ENCODE peak calls at places on chromosome 2, in eight cellular contexts. G is IMR-90; C is upper lobe of left lung; M is left ventricle myocardium inferior; Q is adrenal gland; S is OCI-LY7; L is A549; A is effector memory CD4-positive, alpha-beta T cell. X is an unnamed sample.

GRCh38 chr2:234631896-234632514 is 135.1 kb upstream of the ARL4C start:
- DNase-seq in S (no peak), Q (no peak), L (no peak), M (no peak), C (no peak), G (no peak), A (no peak), X (no peak)

GRCh38 chr2:941811-942360 is 8.8 kb upstream of the SNTG2 start:
- DNase-seq in A (no peak), L (no peak), M (no peak), C (no peak), G (no peak), Q (no peak), S (no peak), X (no peak)

GRCh38 chr2:218081695-218082094 is 12.6 kb downstream of the RUFY4 start:
- DNase-seq in C (peak; percentile 43), M (no peak), G (peak; percentile 65), A (no peak), S (no peak), Q (no peak), L (no peak), X (no peak)

GRCh38 chr2:129936334-129936934 is 43.0 kb upstream of the RAB6C start:
- DNase-seq in M (no peak), C (no peak), Q (peak; percentile 66), A (peak; percentile 33), L (no peak), S (no peak), G (no peak), X (no peak)

GRCh38 chr2:23566236-23567142 is 181.5 kb downstream of the KLHL29 start:
- DNase-seq in M (no peak), A (no peak), L (peak; percentile 74), S (peak; percentile 19), Q (peak; percentile 66), C (no peak), G (peak; percentile 32), X (no peak)

GRCh38 chr2:10901160-10901559 is 10.6 kb upstream of the KCNF1 start:
- DNase-seq in M (no peak), G (peak; percentile 45), A (no peak), C (no peak), S (no peak), L (peak; percentile 79), Q (no peak), X (peak; percentile 31)

GRCh38 chr2:6368271-6368670 is 497.4 kb downstream of the CMPK2 start:
- DNase-seq in A (no peak), S (no peak), M (no peak), G (peak; percentile 82), Q (no peak), C (no peak), L (no peak), X (no peak)

GRCh38 chr2:171521361-171522056 is 765 bp upstream of the CYBRD1 start:
- DNase-seq in Q (no peak), A (no peak), C (no peak), L (no peak), M (no peak), S (no peak), G (no peak), X (no peak)

GRCh38 chr2:231050018-231050901 is 6.4 kb upstream of the PSMD1 start:
- DNase-seq in G (no peak), C (no peak), S (no peak), M (no peak), A (no peak), L (no peak), Q (peak; percentile 58), X (no peak)

GRCh38 chr2:110869472-110870446 is 137.4 kb downstream of the ACOXL start:
- DNase-seq in S (no peak), L (no peak), G (peak; percentile 18), C (no peak), A (no peak), Q (no peak), M (no peak), X (no peak)

GRCh38 chr2:159131267-159131790 is 155.2 kb downstream of the WDSUB1 start:
- DNase-seq in M (no peak), A (no peak), S (no peak), C (no peak), L (no peak), Q (no peak), G (no peak), X (no peak)

GRCh38 chr2:16184341-16184890 is 244.1 kb downstream of the MYCN start:
- DNase-seq in Q (no peak), G (no peak), M (no peak), A (no peak), C (no peak), L (no peak), S (no peak), X (no peak)

GRCh38 chr2:14677039-14677438 is 44.5 kb downstream of the LRATD1 start:
- DNase-seq in G (no peak), C (no peak), Q (no peak), L (no peak), S (no peak), M (no peak), A (no peak), X (no peak)

GRCh38 chr2:43024515-43024962 is 201.9 kb downstream of the ZFP36L2 start:
- DNase-seq in M (peak; percentile 66), L (peak; percentile 78), C (peak; percentile 32), G (peak; percentile 55), A (no peak), Q (peak; percentile 68), S (peak; percentile 55), X (no peak)

GRCh38 chr2:24018241-24018640 is 8.4 kb downstream of the MFSD2B start:
- DNase-seq in Q (no peak), S (no peak), A (no peak), M (no peak), C (no peak), L (no peak), G (no peak), X (no peak)

GRCh38 chr2:199757466-199757865 is 93.5 kb downstream of the FTCDNL1 start:
- DNase-seq in A (no peak), G (no peak), S (no peak), M (peak; percentile 45), Q (peak; percentile 54), L (no peak), C (no peak), X (no peak)

GRCh38 chr2:109032229-109032800 is 43.3 kb upstream of the EDAR start:
- DNase-seq in Q (no peak), S (no peak), A (peak; percentile 13), C (no peak), G (no peak), M (no peak), L (no peak), X (no peak)

GRCh38 chr2:20516291-20516645 is 69.4 kb downstream of the RHOB start:
- DNase-seq in S (no peak), A (no peak), M (no peak), L (no peak), G (no peak), Q (no peak), C (no peak), X (no peak)

GRCh38 chr2:20513946-20514345 is 67.1 kb downstream of the RHOB start:
- DNase-seq in A (no peak), S (no peak), C (no peak), Q (no peak), L (no peak), M (no peak), G (no peak), X (no peak)

GRCh38 chr2:20516646-20517341 is 69.9 kb downstream of the RHOB start:
- DNase-seq in S (no peak), G (peak; percentile 42), C (no peak), A (no peak), Q (no peak), M (no peak), L (no peak), X (no peak)

GRCh38 chr2:20514596-20515269 is 67.9 kb downstream of the RHOB start:
- DNase-seq in L (no peak), C (no peak), M (no peak), A (no peak), G (peak; percentile 98), Q (no peak), S (no peak), X (peak; percentile 77)

DNA sequence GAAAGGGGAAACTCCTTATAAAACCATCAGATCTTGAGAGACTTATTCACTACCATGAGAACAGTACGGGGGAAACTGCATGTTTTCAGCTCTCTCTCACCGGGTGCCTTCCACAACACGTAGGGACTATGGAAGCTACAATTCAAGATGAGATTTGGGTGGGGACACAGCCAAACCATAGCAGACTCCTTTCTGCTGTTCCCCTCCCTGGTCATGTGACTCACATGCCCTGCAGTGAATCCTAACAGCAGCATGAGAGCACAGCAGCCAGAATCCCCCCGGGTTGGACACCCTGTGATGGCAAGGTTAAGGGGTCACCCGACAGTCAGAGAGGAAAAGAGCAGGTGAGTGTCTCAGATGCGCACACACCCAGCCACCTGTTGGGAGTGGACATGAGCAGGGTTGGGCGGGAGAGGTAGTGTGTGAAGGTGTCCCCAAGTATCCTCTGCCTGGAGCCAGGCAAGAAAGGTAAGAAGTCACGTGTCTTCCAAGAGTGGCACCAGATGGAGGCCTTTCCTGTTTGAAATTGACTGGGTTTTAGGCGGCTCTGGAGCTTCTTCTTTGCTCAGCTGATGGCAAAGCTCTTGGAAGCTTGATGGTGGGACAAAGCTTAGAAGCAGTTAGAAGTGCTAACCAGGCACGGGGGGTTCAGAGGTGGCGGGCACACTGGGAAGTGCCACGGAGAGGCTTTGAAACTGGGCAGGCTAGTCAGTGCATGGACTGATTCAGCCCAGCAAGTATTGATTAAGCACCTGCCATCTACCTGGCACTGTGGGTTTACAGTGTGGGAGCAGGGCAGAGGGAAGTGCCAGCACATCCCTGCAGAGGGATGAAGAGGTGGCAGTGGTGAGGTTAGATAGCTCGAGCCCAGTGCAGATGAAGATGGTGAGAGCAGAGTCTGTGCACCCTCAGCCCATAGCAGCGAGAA is 68.7 kb downstream of the RHOB start:
- DNase-seq in Q (no peak), A (no peak), G (no peak), M (no peak), C (no peak), L (no peak), S (no peak), X (no peak)
- H3K27ac ChIP-seq in Q (no peak overlapping the region), A (no peak overlapping the region), G (peak overlapping the region; percentile 38), M (no peak overlapping the region), C (no peak overlapping the region), L (peak overlapping the region; percentile 19), S (no peak overlapping the region), X (peak overlapping the region; percentile 83)

GRCh38 chr2:134944975-134945374 is 26.4 kb downstream of the CCNT2 start:
- DNase-seq in S (no peak), M (no peak), L (no peak), G (no peak), C (no peak), A (no peak), Q (no peak), X (no peak)
- H3K27ac ChIP-seq in S (no peak overlapping the region), M (no peak overlapping the region), L (no peak overlapping the region), G (no peak overlapping the region), C (no peak overlapping the region), A (no peak overlapping the region), Q (no peak overlapping the region), X (no peak overlapping the region)

GRCh38 chr2:33226546-33226945 is 249.9 kb upstream of the RASGRP3 start:
- DNase-seq in L (no peak), C (no peak), Q (peak; percentile 37), M (no peak), G (no peak), A (no peak), S (no peak), X (no peak)
- H3K27ac ChIP-seq in L (no peak overlapping the region), C (no peak overlapping the region), Q (no peak overlapping the region), M (no peak overlapping the region), G (no peak overlapping the region), A (no peak overlapping the region), S (no peak overlapping the region), X (no peak overlapping the region)

DNA sequence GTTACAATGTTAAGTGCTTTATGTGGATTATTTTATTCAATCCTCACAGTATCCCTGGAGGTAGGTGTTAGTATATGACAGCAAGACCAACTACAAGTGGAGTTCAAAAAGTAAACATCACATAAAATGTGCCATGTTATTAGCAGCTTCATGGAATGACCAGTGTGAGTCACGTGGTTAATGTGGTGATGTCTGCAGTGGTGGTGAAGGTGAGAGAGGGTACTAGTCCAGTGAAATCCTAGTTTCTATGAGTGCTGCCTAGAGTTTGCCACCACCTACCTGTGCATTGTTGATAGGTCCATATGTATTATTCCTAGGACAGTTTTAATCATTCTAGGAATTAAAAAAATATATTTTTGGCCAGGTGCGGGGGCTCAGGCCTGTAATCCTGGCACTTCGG is 865.2 kb upstream of the DDX18 start:
- DNase-seq in G (no peak), A (no peak), S (no peak), M (no peak), Q (no peak), C (no peak), L (no peak), X (no peak)
- H3K27ac ChIP-seq in G (no peak overlapping the region), A (no peak overlapping the region), S (no peak overlapping the region), M (no peak overlapping the region), Q (no peak overlapping the region), C (no peak overlapping the region), L (no peak overlapping the region), X (no peak overlapping the region)